ENCODE peak calls at places on chromosomes 5 and 9, in nine cellular contexts. One of them, this sample, is unnamed.

GRCh38 chr9:19298601-19299000 is 68.1 kb downstream of the DENND4C start:
- DNase-seq in A673: no peak
- DNase-seq in HepG2: no peak
- DNase-seq in uterus: no peak
- DNase-seq in psoas muscle: no peak
- DNase-seq in cardiac fibroblast: no peak
- DNase-seq in GM20000: no peak
- DNase-seq in NB4: no peak
- DNase-seq in adrenal gland: no peak
- DNase-seq in this sample: peak; percentile 18

GRCh38 chr5:167644619-167645018 is 646.8 kb upstream of the WWC1 start:
- DNase-seq in cardiac fibroblast: no peak
- DNase-seq in HepG2: no peak
- DNase-seq in A673: no peak
- DNase-seq in psoas muscle: no peak
- DNase-seq in NB4: peak; percentile 1
- DNase-seq in uterus: no peak
- DNase-seq in GM20000: no peak
- DNase-seq in adrenal gland: no peak
- DNase-seq in this sample: peak; percentile 55

GRCh38 chr5:125401724-125402622 is 655.5 kb upstream of the ZNF608 start:
- DNase-seq in uterus: no peak
- DNase-seq in cardiac fibroblast: peak; percentile 15
- DNase-seq in HepG2: no peak
- DNase-seq in psoas muscle: no peak
- DNase-seq in A673: no peak
- DNase-seq in adrenal gland: no peak
- DNase-seq in NB4: no peak
- DNase-seq in GM20000: no peak
- DNase-seq in this sample: no peak

GRCh38 chr5:138186002-138186447 is 7.1 kb downstream of the KIF20A start:
- DNase-seq in adrenal gland: no peak
- DNase-seq in psoas muscle: no peak
- DNase-seq in GM20000: peak; percentile 39
- DNase-seq in cardiac fibroblast: no peak
- DNase-seq in uterus: no peak
- DNase-seq in NB4: peak; percentile 88
- DNase-seq in A673: no peak
- DNase-seq in HepG2: no peak
- DNase-seq in this sample: no peak

GRCh38 chr9:133584167-133584558 is 25.0 kb downstream of the FAM163B start:
- DNase-seq in psoas muscle: no peak
- DNase-seq in HepG2: no peak
- DNase-seq in adrenal gland: no peak
- DNase-seq in cardiac fibroblast: no peak
- DNase-seq in GM20000: no peak
- DNase-seq in A673: no peak
- DNase-seq in NB4: no peak
- DNase-seq in uterus: no peak
- DNase-seq in this sample: no peak

GRCh38 chr5:64834037-64834436 is 65.3 kb downstream of the CWC27 start:
- DNase-seq in adrenal gland: no peak
- DNase-seq in uterus: no peak
- DNase-seq in psoas muscle: no peak
- DNase-seq in A673: no peak
- DNase-seq in GM20000: no peak
- DNase-seq in cardiac fibroblast: peak; percentile 45
- DNase-seq in HepG2: no peak
- DNase-seq in NB4: no peak
- DNase-seq in this sample: peak; percentile 71

GRCh38 chr9:130713286-130713975 is 19.9 kb downstream of the EXOSC2 start:
- DNase-seq in HepG2: no peak
- DNase-seq in cardiac fibroblast: peak; percentile 55
- DNase-seq in A673: peak; percentile 35
- DNase-seq in NB4: peak; percentile 42
- DNase-seq in uterus: no peak
- DNase-seq in GM20000: no peak
- DNase-seq in adrenal gland: peak; percentile 54
- DNase-seq in psoas muscle: no peak
- DNase-seq in this sample: peak; percentile 41

GRCh38 chr5:92969781-92970237 is 611.2 kb downstream of the NR2F1-AS1 start:
- DNase-seq in NB4: no peak
- DNase-seq in GM20000: no peak
- DNase-seq in cardiac fibroblast: peak; percentile 22
- DNase-seq in A673: no peak
- DNase-seq in adrenal gland: no peak
- DNase-seq in HepG2: peak; percentile 98
- DNase-seq in psoas muscle: no peak
- DNase-seq in uterus: no peak
- DNase-seq in this sample: no peak

GRCh38 chr5:117805058-117805457 is 1183.3 kb downstream of the DTWD2 start:
- DNase-seq in adrenal gland: no peak
- DNase-seq in HepG2: no peak
- DNase-seq in cardiac fibroblast: no peak
- DNase-seq in uterus: no peak
- DNase-seq in GM20000: no peak
- DNase-seq in A673: no peak
- DNase-seq in psoas muscle: no peak
- DNase-seq in NB4: no peak
- DNase-seq in this sample: no peak

GRCh38 chr5:169710675-169711074 is 73.6 kb downstream of the DOCK2 start:
- DNase-seq in A673: no peak
- DNase-seq in uterus: no peak
- DNase-seq in GM20000: no peak
- DNase-seq in psoas muscle: no peak
- DNase-seq in adrenal gland: no peak
- DNase-seq in HepG2: no peak
- DNase-seq in NB4: no peak
- DNase-seq in cardiac fibroblast: no peak
- DNase-seq in this sample: peak; percentile 33

GRCh38 chr9:124216474-124217176 is 41.1 kb upstream of the NEK6 start:
- DNase-seq in psoas muscle: no peak
- DNase-seq in GM20000: peak; percentile 40
- DNase-seq in HepG2: no peak
- DNase-seq in A673: no peak
- DNase-seq in NB4: peak; percentile 96
- DNase-seq in uterus: no peak
- DNase-seq in cardiac fibroblast: no peak
- DNase-seq in adrenal gland: peak; percentile 15
- DNase-seq in this sample: no peak

GRCh38 chr5:170312666-170313065 is 15.1 kb upstream of the LCP2 start:
- DNase-seq in psoas muscle: no peak
- DNase-seq in uterus: no peak
- DNase-seq in cardiac fibroblast: peak; percentile 22
- DNase-seq in A673: no peak
- DNase-seq in NB4: peak; percentile 87
- DNase-seq in HepG2: no peak
- DNase-seq in adrenal gland: peak; percentile 67
- DNase-seq in GM20000: no peak
- DNase-seq in this sample: peak; percentile 72

GRCh38 chr5:117872798-117873368 is 1115.5 kb downstream of the DTWD2 start:
- DNase-seq in A673: no peak
- DNase-seq in psoas muscle: no peak
- DNase-seq in NB4: no peak
- DNase-seq in adrenal gland: no peak
- DNase-seq in GM20000: no peak
- DNase-seq in uterus: no peak
- DNase-seq in HepG2: no peak
- DNase-seq in cardiac fibroblast: no peak
- DNase-seq in this sample: no peak

GRCh38 chr5:80174790-80175189 is 81.1 kb downstream of the SERINC5 start:
- DNase-seq in A673: no peak
- DNase-seq in psoas muscle: no peak
- DNase-seq in GM20000: no peak
- DNase-seq in adrenal gland: no peak
- DNase-seq in NB4: peak; percentile 82
- DNase-seq in cardiac fibroblast: no peak
- DNase-seq in uterus: no peak
- DNase-seq in HepG2: no peak
- DNase-seq in this sample: no peak

GRCh38 chr5:54103871-54104270 is 206.5 kb downstream of the ARL15 start:
- DNase-seq in GM20000: no peak
- DNase-seq in NB4: no peak
- DNase-seq in HepG2: no peak
- DNase-seq in uterus: no peak
- DNase-seq in cardiac fibroblast: no peak
- DNase-seq in A673: no peak
- DNase-seq in adrenal gland: no peak
- DNase-seq in psoas muscle: no peak
- DNase-seq in this sample: no peak

GRCh38 chr5:146055432-146055831 is 49.9 kb downstream of the PLAC8L1 start:
- DNase-seq in uterus: no peak
- DNase-seq in cardiac fibroblast: no peak
- DNase-seq in GM20000: no peak
- DNase-seq in A673: no peak
- DNase-seq in HepG2: no peak
- DNase-seq in NB4: no peak
- DNase-seq in adrenal gland: no peak
- DNase-seq in psoas muscle: no peak
- DNase-seq in this sample: no peak

GRCh38 chr9:123996731-123997421 is 14.7 kb upstream of the LHX2 start:
- DNase-seq in cardiac fibroblast: peak; percentile 59
- DNase-seq in GM20000: peak; percentile 72
- DNase-seq in A673: no peak
- DNase-seq in uterus: no peak
- DNase-seq in NB4: peak; percentile 68
- DNase-seq in adrenal gland: peak; percentile 39
- DNase-seq in HepG2: no peak
- DNase-seq in psoas muscle: no peak
- DNase-seq in this sample: peak; percentile 65

GRCh38 chr5:133400120-133400519 is 212.2 kb downstream of the FSTL4 start:
- DNase-seq in adrenal gland: no peak
- DNase-seq in psoas muscle: no peak
- DNase-seq in uterus: no peak
- DNase-seq in GM20000: no peak
- DNase-seq in NB4: no peak
- DNase-seq in A673: no peak
- DNase-seq in HepG2: no peak
- DNase-seq in cardiac fibroblast: no peak
- DNase-seq in this sample: no peak

GRCh38 chr5:68261174-68262021 is 45.8 kb downstream of the PIK3R1 start:
- DNase-seq in adrenal gland: no peak
- DNase-seq in A673: peak; percentile 40
- DNase-seq in cardiac fibroblast: peak; percentile 83
- DNase-seq in uterus: no peak
- DNase-seq in GM20000: no peak
- DNase-seq in NB4: no peak
- DNase-seq in psoas muscle: no peak
- DNase-seq in HepG2: no peak
- DNase-seq in this sample: peak; percentile 71

DNA sequence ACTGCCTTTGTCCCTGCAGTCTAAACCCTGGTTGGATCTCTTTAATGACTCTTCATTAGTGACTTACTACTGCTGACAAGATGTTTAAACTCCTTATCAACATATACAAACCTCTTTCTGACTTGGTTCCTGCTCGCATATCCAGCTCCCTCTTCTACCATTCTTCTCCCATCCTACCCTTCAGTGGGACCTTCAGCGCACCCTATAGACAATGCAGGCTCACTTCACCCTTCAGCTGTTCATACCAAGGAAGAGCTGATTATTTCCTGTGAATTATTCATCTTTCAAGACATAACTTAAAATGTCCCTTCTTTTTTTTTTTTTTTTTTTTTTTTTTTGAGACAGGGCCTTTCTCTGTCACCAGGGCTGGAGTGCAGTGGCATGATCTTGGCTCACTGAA is 436.5 kb downstream of the KIAA0825 start:
- DNase-seq in psoas muscle: no peak
- DNase-seq in cardiac fibroblast: peak; percentile 3
- DNase-seq in adrenal gland: no peak
- DNase-seq in A673: peak; percentile 47
- DNase-seq in HepG2: peak; percentile 13
- DNase-seq in uterus: no peak
- DNase-seq in GM20000: no peak
- DNase-seq in NB4: peak; percentile 33
- DNase-seq in this sample: peak; percentile 4
- TF ChIP-seq CTCF in psoas muscle: no peak
- TF ChIP-seq CTCF in cardiac fibroblast: peak; percentile 26
- TF ChIP-seq CTCF in adrenal gland: no peak
- TF ChIP-seq CTCF in A673: peak; percentile 43
- TF ChIP-seq CTCF in HepG2: peak; percentile 47
- TF ChIP-seq CTCF in uterus: no peak
- TF ChIP-seq CTCF in GM20000: peak; percentile 21
- TF ChIP-seq CTCF in NB4: peak; percentile 34
- TF ChIP-seq CTCF in this sample: peak; percentile 6

GRCh38 chr9:89954229-89954628 is 349.4 kb downstream of the GADD45G start:
- DNase-seq in cardiac fibroblast: peak; percentile 9
- DNase-seq in adrenal gland: no peak
- DNase-seq in HepG2: no peak
- DNase-seq in psoas muscle: no peak
- DNase-seq in NB4: no peak
- DNase-seq in uterus: no peak
- DNase-seq in GM20000: no peak
- DNase-seq in A673: no peak
- DNase-seq in this sample: no peak
- TF ChIP-seq CTCF in cardiac fibroblast: no peak
- TF ChIP-seq CTCF in adrenal gland: no peak
- TF ChIP-seq CTCF in HepG2: no peak
- TF ChIP-seq CTCF in psoas muscle: no peak
- TF ChIP-seq CTCF in NB4: no peak
- TF ChIP-seq CTCF in uterus: no peak
- TF ChIP-seq CTCF in GM20000: no peak
- TF ChIP-seq CTCF in A673: no peak
- TF ChIP-seq CTCF in this sample: no peak

DNA sequence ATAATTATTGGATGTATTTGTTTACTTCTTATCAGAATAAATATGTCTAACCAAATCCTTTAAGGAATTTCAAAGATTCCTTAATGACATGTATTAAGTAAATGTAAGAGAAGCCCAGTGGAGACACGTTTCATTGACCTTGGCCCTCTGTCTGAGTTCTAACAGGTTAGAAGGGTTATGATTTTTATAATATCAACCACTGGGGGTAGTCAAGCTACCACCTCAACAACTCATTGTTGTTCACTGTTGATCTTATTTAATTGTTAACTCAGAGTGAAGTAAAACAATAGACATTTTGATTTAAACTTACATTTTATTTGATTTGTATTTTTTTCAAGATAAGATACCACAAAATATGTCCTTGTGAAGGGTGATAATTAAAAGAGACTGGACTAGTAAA is 499.2 kb upstream of the COX7C start:
- DNase-seq in adrenal gland: no peak
- DNase-seq in uterus: no peak
- DNase-seq in A673: no peak
- DNase-seq in GM20000: no peak
- DNase-seq in HepG2: peak; percentile 3
- DNase-seq in cardiac fibroblast: no peak
- DNase-seq in NB4: peak; percentile 1
- DNase-seq in psoas muscle: no peak
- DNase-seq in this sample: no peak
- TF ChIP-seq CTCF in adrenal gland: no peak
- TF ChIP-seq CTCF in uterus: no peak
- TF ChIP-seq CTCF in A673: peak; percentile 33
- TF ChIP-seq CTCF in GM20000: no peak
- TF ChIP-seq CTCF in HepG2: no peak
- TF ChIP-seq CTCF in cardiac fibroblast: no peak
- TF ChIP-seq CTCF in NB4: no peak
- TF ChIP-seq CTCF in psoas muscle: no peak
- TF ChIP-seq CTCF in this sample: no peak

DNA sequence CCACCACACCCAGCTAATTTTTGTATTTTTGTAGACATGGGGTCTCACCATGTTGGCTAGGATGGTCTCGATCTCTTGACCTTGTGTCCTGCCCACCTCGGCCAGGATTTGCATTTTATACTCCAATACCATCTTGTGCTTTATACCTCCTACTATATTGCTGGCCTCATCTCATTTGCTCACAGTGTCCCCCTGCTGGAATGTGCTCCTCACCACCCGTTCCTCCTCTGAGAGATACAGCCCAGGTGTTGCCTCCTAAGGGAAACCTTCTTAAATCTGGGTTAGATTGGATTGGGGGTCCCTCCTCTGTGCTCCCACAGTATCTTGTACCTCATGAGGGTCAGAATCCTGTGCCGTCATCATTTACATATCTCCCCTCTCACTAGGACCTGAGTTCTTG is 131.7 kb downstream of the PAPPA start:
- DNase-seq in adrenal gland: no peak
- DNase-seq in cardiac fibroblast: no peak
- DNase-seq in GM20000: no peak
- DNase-seq in HepG2: no peak
- DNase-seq in uterus: no peak
- DNase-seq in NB4: no peak
- DNase-seq in psoas muscle: no peak
- DNase-seq in A673: no peak
- DNase-seq in this sample: no peak
- TF ChIP-seq CTCF in adrenal gland: no peak
- TF ChIP-seq CTCF in cardiac fibroblast: peak; percentile 23
- TF ChIP-seq CTCF in GM20000: no peak
- TF ChIP-seq CTCF in HepG2: no peak
- TF ChIP-seq CTCF in uterus: no peak
- TF ChIP-seq CTCF in NB4: no peak
- TF ChIP-seq CTCF in psoas muscle: no peak
- TF ChIP-seq CTCF in A673: peak; percentile 39
- TF ChIP-seq CTCF in this sample: peak; percentile 40

This sample was measured in choroid plexus epithelial cell.